ENCODE peak calls at places on chromosomes 1 and 21, in four cellular contexts. One of them, this sample, is unnamed.

GRCh38 chr1:220124542-220124941 is 30.6 kb downstream of the IARS2 start:
- DNase-seq in A549: no peak
- DNase-seq in K562: no peak
- DNase-seq in HepG2: no peak
- DNase-seq in this sample: no peak

GRCh38 chr1:22228505-22228911 is 85.6 kb upstream of the WNT4 start:
- DNase-seq in A549: peak; percentile 36
- DNase-seq in K562: no peak
- DNase-seq in HepG2: no peak
- DNase-seq in this sample: no peak

GRCh38 chr1:211965108-211965805 is 70.1 kb downstream of the INTS7 start:
- DNase-seq in A549: no peak
- DNase-seq in K562: no peak
- DNase-seq in HepG2: no peak
- DNase-seq in this sample: no peak

GRCh38 chr1:6785721-6786505 is 659 bp downstream of the CAMTA1 start:
- DNase-seq in A549: peak; percentile 10
- DNase-seq in K562: peak; percentile 95
- DNase-seq in HepG2: no peak
- DNase-seq in this sample: peak; percentile 56

GRCh38 chr1:24929876-24930702 is at the start of gene RUNX3:
- DNase-seq in A549: peak; percentile 71
- DNase-seq in K562: peak; percentile 77
- DNase-seq in HepG2: no peak
- DNase-seq in this sample: peak; percentile 74

GRCh38 chr1:171912509-171913185 is 71.3 kb downstream of the DNM3 start:
- DNase-seq in A549: peak; percentile 72
- DNase-seq in K562: no peak
- DNase-seq in HepG2: no peak
- DNase-seq in this sample: no peak

GRCh38 chr21:36150192-36150711 is 6.4 kb upstream of the DOP1B start:
- DNase-seq in A549: no peak
- DNase-seq in K562: no peak
- DNase-seq in HepG2: no peak
- DNase-seq in this sample: no peak

GRCh38 chr1:68291763-68292384 is 59.6 kb upstream of the WLS start:
- DNase-seq in A549: no peak
- DNase-seq in K562: no peak
- DNase-seq in HepG2: no peak
- DNase-seq in this sample: no peak

GRCh38 chr21:21612446-21612845 is 614.2 kb downstream of the NCAM2 start:
- DNase-seq in A549: no peak
- DNase-seq in K562: no peak
- DNase-seq in HepG2: no peak
- DNase-seq in this sample: no peak

GRCh38 chr1:42318601-42319000 is 16.4 kb downstream of the FOXJ3 start:
- DNase-seq in A549: no peak
- DNase-seq in K562: no peak
- DNase-seq in HepG2: no peak
- DNase-seq in this sample: no peak

GRCh38 chr21:46099476-46099875 is 1.6 kb downstream of the COL6A2 start:
- DNase-seq in A549: no peak
- DNase-seq in K562: no peak
- DNase-seq in HepG2: peak; percentile 15
- DNase-seq in this sample: peak; percentile 51

GRCh38 chr1:181086926-181087325 is 1.6 kb upstream of the IER5 start:
- DNase-seq in A549: peak; percentile 73
- DNase-seq in K562: no peak
- DNase-seq in HepG2: no peak
- DNase-seq in this sample: no peak

DNA sequence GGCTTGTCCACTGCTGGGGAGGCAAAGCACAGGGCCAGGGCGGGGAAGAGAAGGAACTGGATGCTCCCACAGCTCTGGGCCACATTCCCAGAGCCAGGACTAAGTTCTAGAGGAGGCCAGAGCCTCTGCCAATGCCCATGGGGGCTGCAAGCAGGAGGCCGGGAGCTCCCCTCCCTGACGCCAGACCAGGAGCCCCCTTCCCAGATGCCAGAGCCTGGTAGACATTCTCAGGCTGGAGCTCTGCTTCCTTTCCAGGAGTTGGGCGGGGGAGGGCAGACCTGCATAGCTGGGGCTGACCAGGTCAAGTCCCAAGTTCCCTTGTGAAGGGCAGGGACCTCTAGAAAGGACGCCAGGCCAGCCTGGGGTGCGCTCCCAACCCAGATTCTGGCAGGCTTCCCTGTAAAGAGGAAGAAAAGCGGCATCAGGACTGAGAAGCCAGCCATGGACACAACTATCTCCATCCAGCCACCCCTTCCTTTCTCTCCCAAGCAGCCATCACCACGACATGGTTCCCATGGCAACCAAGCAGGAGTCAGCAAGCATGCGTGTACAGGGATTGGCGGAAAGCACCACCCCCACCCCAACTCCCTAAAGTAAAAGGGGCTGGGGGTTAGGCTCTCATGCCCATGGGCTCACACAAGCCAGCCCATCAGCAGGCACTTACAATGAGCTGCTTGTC is 13.4 kb downstream of the KIF21B start:
- DNase-seq in A549: no peak
- DNase-seq in K562: no peak
- DNase-seq in HepG2: no peak
- DNase-seq in this sample: peak; percentile 49
- TF ChIP-seq HMGXB4 in A549: no peak
- TF ChIP-seq HMGXB4 in K562: no peak
- TF ChIP-seq HMGXB4 in HepG2: no peak
- TF ChIP-seq HMGXB4 in this sample: no peak

GRCh38 chr1:115465802-115466363 is 127.8 kb upstream of the NGF start:
- DNase-seq in A549: no peak
- DNase-seq in K562: no peak
- DNase-seq in HepG2: no peak
- DNase-seq in this sample: no peak

GRCh38 chr1:115467196-115467595 is 129.1 kb upstream of the NGF start:
- DNase-seq in A549: no peak
- DNase-seq in K562: no peak
- DNase-seq in HepG2: no peak
- DNase-seq in this sample: no peak

GRCh38 chr1:115467790-115468189 is 129.7 kb upstream of the NGF start:
- DNase-seq in A549: no peak
- DNase-seq in K562: no peak
- DNase-seq in HepG2: no peak
- DNase-seq in this sample: no peak

GRCh38 chr1:115463347-115463746 is 125.3 kb upstream of the NGF start:
- DNase-seq in A549: no peak
- DNase-seq in K562: no peak
- DNase-seq in HepG2: no peak
- DNase-seq in this sample: no peak

GRCh38 chr1:115466433-115466832 is 128.4 kb upstream of the NGF start:
- DNase-seq in A549: no peak
- DNase-seq in K562: no peak
- DNase-seq in HepG2: no peak
- DNase-seq in this sample: peak; percentile 24
- TF ChIP-seq HMGXB4 in A549: no peak
- TF ChIP-seq HMGXB4 in K562: no peak
- TF ChIP-seq HMGXB4 in HepG2: no peak
- TF ChIP-seq HMGXB4 in this sample: no peak

DNA sequence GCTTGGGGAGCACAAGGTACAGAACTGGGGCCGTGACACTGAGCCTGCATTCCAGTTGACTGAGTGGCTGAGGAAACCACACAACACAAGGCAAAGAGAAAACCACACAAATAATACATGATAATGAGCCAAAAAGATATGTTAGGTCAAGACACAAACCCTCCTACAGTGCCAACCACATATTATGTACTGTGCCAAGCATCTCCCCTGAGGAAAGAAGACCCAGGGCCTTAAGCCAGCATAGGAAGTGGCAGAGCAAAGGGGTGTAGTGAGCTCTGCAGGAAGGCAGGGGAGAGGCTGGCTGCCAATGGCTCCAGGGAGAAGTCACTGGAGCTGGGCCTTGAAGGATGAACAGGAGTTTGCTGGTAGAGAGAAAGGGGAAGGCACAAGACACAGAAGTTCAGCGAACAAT is 28.2 kb downstream of the CTNNBIP1 start:
- DNase-seq in A549: no peak
- DNase-seq in K562: no peak
- DNase-seq in HepG2: no peak
- DNase-seq in this sample: no peak
- TF ChIP-seq HMGXB4 in A549: no peak
- TF ChIP-seq HMGXB4 in K562: no peak
- TF ChIP-seq HMGXB4 in HepG2: no peak
- TF ChIP-seq HMGXB4 in this sample: no peak

GRCh38 chr1:1344672-1345361 is 4.4 kb downstream of the DVL1 start:
- DNase-seq in A549: peak; percentile 83
- DNase-seq in K562: peak; percentile 63
- DNase-seq in HepG2: no peak
- DNase-seq in this sample: peak; percentile 52
- TF ChIP-seq HMGXB4 in A549: no peak
- TF ChIP-seq HMGXB4 in K562: no peak
- TF ChIP-seq HMGXB4 in HepG2: peak; percentile 19
- TF ChIP-seq HMGXB4 in this sample: no peak

GRCh38 chr1:151518431-151518830 is 7.2 kb downstream of the CGN start:
- DNase-seq in A549: no peak
- DNase-seq in K562: no peak
- DNase-seq in HepG2: no peak
- DNase-seq in this sample: no peak

GRCh38 chr1:151514366-151514765 is 3.2 kb downstream of the CGN start:
- DNase-seq in A549: no peak
- DNase-seq in K562: no peak
- DNase-seq in HepG2: no peak
- DNase-seq in this sample: no peak

GRCh38 chr1:151513626-151514101 is 2.5 kb downstream of the CGN start:
- DNase-seq in A549: no peak
- DNase-seq in K562: no peak
- DNase-seq in HepG2: peak; percentile 76
- DNase-seq in this sample: peak; percentile 29

GRCh38 chr1:151515265-151515664 is 4.1 kb downstream of the CGN start:
- DNase-seq in A549: no peak
- DNase-seq in K562: no peak
- DNase-seq in HepG2: no peak
- DNase-seq in this sample: no peak

GRCh38 chr1:151516031-151516511 is 4.9 kb downstream of the CGN start:
- DNase-seq in A549: no peak
- DNase-seq in K562: no peak
- DNase-seq in HepG2: no peak
- DNase-seq in this sample: no peak
- TF ChIP-seq HMGXB4 in A549: no peak
- TF ChIP-seq HMGXB4 in K562: no peak
- TF ChIP-seq HMGXB4 in HepG2: no peak
- TF ChIP-seq HMGXB4 in this sample: no peak

GRCh38 chr1:214199585-214199984 is 81.4 kb upstream of the SMYD2 start:
- DNase-seq in A549: no peak
- DNase-seq in K562: no peak
- DNase-seq in HepG2: no peak
- DNase-seq in this sample: no peak

GRCh38 chr1:214209260-214209808 is 71.6 kb upstream of the SMYD2 start:
- DNase-seq in A549: no peak
- DNase-seq in K562: no peak
- DNase-seq in HepG2: no peak
- DNase-seq in this sample: no peak

GRCh38 chr1:214208525-214208924 is 72.4 kb upstream of the SMYD2 start:
- DNase-seq in A549: no peak
- DNase-seq in K562: no peak
- DNase-seq in HepG2: no peak
- DNase-seq in this sample: no peak

GRCh38 chr1:214205053-214205452 is 75.9 kb upstream of the SMYD2 start:
- DNase-seq in A549: no peak
- DNase-seq in K562: no peak
- DNase-seq in HepG2: no peak
- DNase-seq in this sample: no peak
- TF ChIP-seq HMGXB4 in A549: no peak
- TF ChIP-seq HMGXB4 in K562: no peak
- TF ChIP-seq HMGXB4 in HepG2: no peak
- TF ChIP-seq HMGXB4 in this sample: no peak

DNA sequence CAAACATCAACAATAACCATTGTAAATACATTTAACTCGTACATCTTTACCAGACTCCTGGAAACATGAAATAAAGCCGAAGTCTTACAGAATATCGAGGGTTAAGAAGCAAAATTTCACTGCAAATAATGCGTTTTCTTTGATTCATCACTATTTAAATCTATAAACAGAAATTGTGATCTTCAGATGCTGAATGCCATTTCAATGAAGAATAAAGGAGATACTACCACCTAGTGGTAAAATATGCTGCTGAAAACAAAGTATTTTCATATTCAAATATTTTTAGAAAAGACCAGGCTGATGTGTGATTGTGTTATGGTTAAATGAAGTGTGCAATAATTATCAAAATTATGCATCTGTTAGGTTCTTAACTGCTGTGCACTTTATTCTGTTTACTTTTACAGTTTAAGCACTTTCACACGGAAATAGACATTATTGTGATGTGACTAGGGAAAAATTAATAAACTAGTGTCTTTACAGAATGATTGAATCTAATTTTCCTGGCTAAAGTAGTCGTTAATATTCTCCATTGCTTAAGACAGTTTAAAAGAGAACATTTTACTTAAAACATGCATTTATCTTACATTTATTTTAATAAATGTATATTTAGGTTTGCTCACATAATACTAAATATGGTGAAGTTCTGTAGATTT is 1093.1 kb downstream of the MRPL39 start:
- DNase-seq in A549: peak; percentile 0
- DNase-seq in K562: no peak
- DNase-seq in HepG2: no peak
- DNase-seq in this sample: no peak
- TF ChIP-seq HMGXB4 in A549: no peak
- TF ChIP-seq HMGXB4 in K562: no peak
- TF ChIP-seq HMGXB4 in HepG2: no peak
- TF ChIP-seq HMGXB4 in this sample: no peak

DNA sequence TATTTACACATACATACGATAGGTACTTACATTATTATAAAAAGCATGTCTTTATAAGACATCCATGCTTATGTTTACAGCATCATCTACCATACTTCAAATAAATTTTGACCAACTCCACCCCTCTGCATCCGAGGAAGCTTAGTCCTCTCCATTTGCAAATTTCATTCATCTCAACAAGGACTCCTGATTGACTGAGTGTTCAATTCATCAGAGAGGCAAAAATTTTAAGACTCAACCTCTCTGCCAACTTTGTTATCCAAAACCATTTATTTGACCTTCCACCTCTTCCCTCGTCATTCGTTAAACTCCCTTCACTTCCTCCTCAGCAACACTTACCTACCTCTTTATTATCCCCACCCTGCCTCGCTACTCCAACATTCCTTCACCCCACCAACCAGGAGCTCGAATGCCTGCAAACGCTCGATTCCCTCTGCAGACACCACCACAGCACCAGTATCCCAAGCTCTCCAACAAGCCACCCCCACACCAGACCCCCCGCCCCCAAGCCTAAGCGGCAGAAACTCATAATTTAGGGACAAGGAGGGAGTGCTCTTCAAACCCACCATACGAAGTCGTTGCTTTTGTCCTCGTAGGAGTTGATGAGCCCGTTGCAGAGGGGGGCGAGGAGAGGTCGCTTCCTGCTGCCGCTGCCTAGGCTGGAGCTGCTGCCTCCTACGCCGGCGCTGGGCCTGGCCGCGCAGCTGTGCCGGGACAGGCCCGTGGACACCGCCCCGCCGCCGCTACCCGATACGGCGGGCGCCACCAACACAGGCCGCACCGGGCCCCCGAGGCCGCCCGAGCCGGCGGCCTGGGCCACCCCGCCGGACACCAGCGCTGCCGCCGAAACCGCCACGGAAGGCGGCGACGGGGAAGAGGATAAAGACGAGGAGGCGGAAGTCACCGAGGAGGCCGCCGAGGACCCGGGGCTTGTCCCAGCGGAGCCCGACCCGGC is 803 bp downstream of the COP1 start:
- DNase-seq in A549: peak; percentile 52
- DNase-seq in K562: no peak
- DNase-seq in HepG2: peak; percentile 38
- DNase-seq in this sample: peak; percentile 34
- TF ChIP-seq HMGXB4 in A549: no peak
- TF ChIP-seq HMGXB4 in K562: peak; percentile 44
- TF ChIP-seq HMGXB4 in HepG2: no peak
- TF ChIP-seq HMGXB4 in this sample: no peak

This sample was measured in WTC11.